ENCODE peak calls at places on chromosomes 7 and 10, in seven cellular contexts. U, O, K, B, V, A and M are unnamed samples.

GRCh38 chr7:125727215-125727614 is 797.6 kb upstream of the POT1 start:
- DNase-seq in A (no peak), U (no peak), K (no peak), V (no peak), O (no peak), B (no peak), M (no peak)

GRCh38 chr7:157089100-157089510 is 49.6 kb upstream of the UBE3C start:
- DNase-seq in K (no peak), B (no peak), A (no peak), O (no peak), U (no peak), V (no peak), M (no peak)

GRCh38 chr7:15168489-15168888 is 265.9 kb upstream of the DGKB start:
- DNase-seq in K (no peak), B (no peak), U (no peak), O (no peak), A (no peak), V (no peak), M (no peak)

GRCh38 chr7:10022957-10023356 is 950.7 kb upstream of the PHF14 start:
- DNase-seq in K (no peak), U (no peak), V (peak), O (no peak), A (no peak), B (no peak), M (no peak)

GRCh38 chr7:52486267-52486666 is 549.2 kb upstream of the POM121L12 start:
- DNase-seq in B (no peak), O (no peak), U (no peak), K (no peak), V (no peak), A (no peak), M (no peak)

GRCh38 chr7:105990726-105991465 is 27.8 kb downstream of the CDHR3 start:
- DNase-seq in A (no peak), B (no peak), U (no peak), V (peak), K (no peak), O (peak), M (peak)

GRCh38 chr7:151682831-151683614 is 163.3 kb upstream of the RHEB start:
- DNase-seq in U (no peak), B (no peak), O (no peak), A (no peak), V (no peak), K (no peak), M (no peak)

GRCh38 chr10:12351447-12351846 is 2.1 kb downstream of the CAMK1D start:
- DNase-seq in V (no peak), A (no peak), K (no peak), B (no peak), U (no peak), O (no peak), M (no peak)

GRCh38 chr10:59708816-59709471 is 706 bp downstream of the SLC16A9 start:
- DNase-seq in O (no peak), U (no peak), V (peak), B (no peak), A (peak), K (no peak), M (peak)

GRCh38 chr10:121595806-121596667 is 2.2 kb downstream of the FGFR2 start:
- DNase-seq in K (no peak), A (no peak), U (no peak), O (no peak), V (peak), B (no peak), M (no peak)

GRCh38 chr10:124338276-124338915 is 80.3 kb downstream of the OAT start:
- DNase-seq in B (no peak), V (no peak), O (no peak), U (no peak), K (no peak), A (no peak), M (no peak)

GRCh38 chr7:29852457-29852856 is 46.1 kb downstream of the WIPF3 start:
- DNase-seq in U (no peak), O (no peak), V (no peak), K (no peak), A (no peak), B (no peak), M (no peak)

GRCh38 chr7:156067156-156067555 is 254.9 kb upstream of the SHH start:
- DNase-seq in V (no peak), K (no peak), A (no peak), O (no peak), U (no peak), B (no peak), M (no peak)

GRCh38 chr10:13871698-13872280 is 285.0 kb downstream of the PRPF18 start:
- DNase-seq in V (no peak), B (no peak), K (no peak), U (no peak), O (no peak), A (no peak), M (no peak)

GRCh38 chr10:28219241-28219640 is 83.6 kb downstream of the MPP7 start:
- DNase-seq in V (no peak), O (peak), B (no peak), K (peak), A (no peak), U (no peak), M (no peak)

GRCh38 chr7:1899951-1900762 is 230.1 kb downstream of the ELFN1 start:
- DNase-seq in B (no peak), K (no peak), O (no peak), U (no peak), A (no peak), V (no peak), M (no peak)

GRCh38 chr7:131878777-131879176 is 322.3 kb upstream of the PODXL start:
- DNase-seq in B (no peak), K (no peak), O (no peak), U (no peak), A (no peak), V (no peak), M (no peak)

GRCh38 chr10:122525788-122526187 is 34.8 kb upstream of the DMBT1 start:
- DNase-seq in K (no peak), O (no peak), A (no peak), U (no peak), B (no peak), V (no peak), M (no peak)

GRCh38 chr10:103276941-103277712 is at the start of gene INA:
- DNase-seq in K (peak), V (peak), O (peak), A (peak), B (no peak), U (no peak), M (no peak)

GRCh38 chr10:30045961-30046360 is 13.4 kb downstream of the JCAD start:
- DNase-seq in B (no peak), U (no peak), A (no peak), K (no peak), V (no peak), O (no peak), M (no peak)

GRCh38 chr10:21385996-21386620 is 139.4 kb downstream of the SKIDA1 start:
- DNase-seq in B (no peak), A (no peak), V (no peak), U (no peak), O (no peak), K (no peak), M (no peak)

GRCh38 chr7:66958708-66959350 is 36.6 kb downstream of the SBDS start:
- DNase-seq in K (no peak), V (no peak), U (no peak), O (no peak), B (no peak), A (no peak), M (no peak)

GRCh38 chr10:68096913-68097509 is 12.3 kb upstream of the MYPN start:
- DNase-seq in B (no peak), O (peak), K (peak), A (no peak), U (no peak), V (no peak), M (no peak)

GRCh38 chr10:35336084-35336831 is at the start of gene CCNY:
- DNase-seq in V (peak), A (peak), O (peak), K (peak), U (peak), B (peak), M (peak)

GRCh38 chr10:101444058-101444457 is 90.1 kb downstream of the BTRC start:
- DNase-seq in V (no peak), K (peak), B (no peak), U (no peak), A (no peak), O (no peak), M (no peak)
- TF ChIP-seq CTCF in V (no peak), K (peak), B (peak), U (no peak), A (no peak), O (peak), M (peak)

GRCh38 chr10:74035324-74035723 is 37.4 kb downstream of the VCL start:
- DNase-seq in V (no peak), O (no peak), K (peak), U (no peak), B (no peak), A (no peak), M (no peak)
- TF ChIP-seq CTCF in V (no peak), O (peak), K (peak), U (peak), B (peak), A (peak), M (no peak)

GRCh38 chr10:78772486-78772885 is 296.3 kb upstream of the ZMIZ1 start:
- DNase-seq in U (no peak), B (no peak), A (no peak), V (no peak), O (no peak), K (no peak), M (no peak)
- TF ChIP-seq CTCF in U (no peak), B (no peak), A (no peak), V (no peak), O (no peak), K (no peak), M (no peak)

GRCh38 chr7:11473220-11473619 is 358.8 kb downstream of the THSD7A start:
- DNase-seq in V (no peak), K (no peak), O (no peak), U (no peak), B (no peak), A (no peak), M (no peak)

GRCh38 chr7:11471255-11471654 is 360.7 kb downstream of the THSD7A start:
- DNase-seq in A (no peak), B (no peak), V (no peak), O (no peak), U (no peak), K (no peak), M (no peak)

GRCh38 chr7:11473807-11474424 is 358.1 kb downstream of the THSD7A start:
- DNase-seq in B (no peak), U (no peak), A (no peak), K (no peak), O (no peak), V (no peak), M (no peak)

GRCh38 chr7:11472646-11473045 is 359.4 kb downstream of the THSD7A start:
- DNase-seq in K (no peak), U (no peak), V (no peak), A (no peak), B (no peak), O (no peak), M (no peak)

DNA sequence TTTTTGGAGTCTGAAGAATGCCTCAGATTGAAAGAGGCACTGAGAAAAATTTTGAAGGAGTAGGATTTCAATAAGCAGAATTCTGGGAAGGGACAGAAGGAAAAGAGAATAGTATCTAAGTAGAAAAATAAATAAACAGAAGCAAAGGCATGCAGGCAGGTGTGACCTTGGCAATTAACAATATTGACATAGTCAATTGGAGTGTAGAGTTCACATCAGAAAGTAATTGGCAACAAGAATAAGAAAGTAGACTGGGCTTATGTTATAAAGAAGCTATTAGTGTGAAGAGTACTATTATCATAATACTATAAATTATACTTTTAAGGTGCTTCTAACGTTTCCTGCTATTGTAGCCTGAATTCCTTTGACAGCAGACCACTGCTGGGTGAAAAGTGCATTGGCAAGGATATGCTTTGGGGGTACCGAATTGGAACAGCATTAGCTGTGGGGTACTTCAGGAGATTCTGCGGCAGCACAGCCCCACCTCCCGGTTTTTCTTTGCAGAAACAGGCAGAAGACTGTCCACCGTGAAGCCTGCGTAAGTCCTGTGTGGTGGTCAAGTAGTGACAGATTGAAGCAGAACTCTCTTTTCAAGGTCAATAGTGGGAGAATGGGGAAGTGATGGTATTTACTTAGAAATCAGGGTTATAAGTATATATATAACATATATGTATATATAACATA is 357.0 kb downstream of the THSD7A start:
- DNase-seq in V (no peak), B (no peak), K (no peak), O (no peak), A (no peak), U (no peak), M (no peak)
- TF ChIP-seq CTCF in V (no peak), B (no peak), K (no peak), O (no peak), A (no peak), U (no peak), M (no peak)

GRCh38 chr7:37732253-37732652 is 48.7 kb downstream of the GPR141 start:
- DNase-seq in K (no peak), V (peak), A (peak), B (no peak), O (peak), U (peak), M (peak)
- TF ChIP-seq CTCF in K (no peak), V (peak), A (peak), B (no peak), O (peak), U (peak), M (peak)

GRCh38 chr10:127565583-127565982 is 16.5 kb downstream of the NPS start:
- DNase-seq in A (no peak), K (no peak), B (no peak), O (no peak), U (no peak), V (no peak), M (no peak)

GRCh38 chr10:127564644-127565043 is 15.5 kb downstream of the NPS start:
- DNase-seq in A (no peak), B (no peak), O (no peak), U (no peak), K (no peak), V (no peak), M (no peak)

GRCh38 chr10:127569210-127569609 is 20.1 kb downstream of the NPS start:
- DNase-seq in A (no peak), O (no peak), B (no peak), V (no peak), U (no peak), K (no peak), M (no peak)

DNA sequence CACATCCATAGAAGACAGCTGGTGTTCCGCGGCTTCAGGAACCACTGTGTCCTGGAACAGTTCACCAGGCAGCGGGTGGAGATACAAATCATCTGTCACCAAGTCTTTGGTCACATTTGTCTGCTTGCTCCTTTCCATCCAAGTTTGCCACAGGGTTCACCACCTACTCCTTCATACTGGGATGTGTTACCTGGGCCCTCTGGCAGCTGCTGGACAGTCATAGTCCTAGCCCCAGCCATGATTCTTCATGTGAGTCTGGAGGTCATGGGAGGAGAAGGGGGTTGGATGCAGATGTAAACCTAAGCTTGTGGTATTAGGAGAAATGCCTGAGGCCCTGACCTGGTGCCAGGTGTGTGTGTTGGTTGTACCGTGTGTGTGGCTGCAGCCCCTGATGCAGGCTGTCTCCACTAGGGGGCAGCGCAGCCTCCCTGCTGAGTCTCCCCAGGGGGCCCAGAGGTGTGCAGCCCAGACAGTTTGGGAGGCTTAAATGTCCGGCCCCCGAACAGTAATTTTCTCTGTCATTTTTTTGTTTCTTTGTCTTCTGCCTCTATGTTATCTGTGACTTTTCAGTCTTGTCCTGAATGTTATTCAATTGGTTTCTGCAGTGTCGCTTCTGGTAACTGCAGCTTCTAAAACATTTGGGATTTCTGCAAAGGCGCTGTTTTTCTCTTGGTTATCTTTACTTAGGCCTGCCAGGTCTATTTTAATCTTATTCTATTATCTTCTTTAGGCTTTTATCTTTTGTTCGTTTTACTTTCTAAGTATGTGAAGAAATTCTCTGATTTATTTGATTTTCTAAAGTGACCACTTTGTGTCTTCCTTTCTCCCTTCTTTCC is 14.8 kb downstream of the NPS start:
- DNase-seq in A (peak), B (no peak), O (no peak), U (no peak), K (no peak), V (peak), M (no peak)
- TF ChIP-seq CTCF in A (peak), B (peak), O (peak), U (no peak), K (no peak), V (peak), M (peak)

GRCh38 chr10:112973805-112974204 is 23.8 kb downstream of the TCF7L2 start:
- DNase-seq in U (no peak), B (no peak), O (no peak), V (no peak), A (no peak), K (no peak), M (no peak)
- TF ChIP-seq CTCF in U (no peak), B (no peak), O (no peak), V (no peak), A (no peak), K (no peak), M (no peak)